ENCODE peak calls at places on chromosomes 12 and 14, in five cellular contexts. S is upper lobe of right lung; U is activated T-helper 9 cell treated with anti-CD3 and anti-CD28 coated beads, Interleukin-2, amount 50 U/mL, for 16 hours; G is OCI-LY7; L is posterior cingulate gyrus. B is an unnamed sample.

GRCh38 chr14:28831126-28831525 is 64.5 kb downstream of the FOXG1 start:
- DNase-seq in G (no peak), L (no peak), U (no peak), S (no peak), B (no peak)

GRCh38 chr12:8594072-8594471 is 18.6 kb downstream of the AICDA start:
- DNase-seq in G (no peak), L (no peak), S (no peak), U (no peak), B (no peak)

GRCh38 chr14:92546347-92547053 is 32.9 kb downstream of the RIN3 start:
- DNase-seq in L (no peak), G (no peak), U (no peak), S (no peak), B (no peak)

GRCh38 chr12:93000026-93000425 is 70.9 kb upstream of the EEA1 start:
- DNase-seq in L (no peak), U (no peak), S (no peak), G (no peak), B (no peak)

GRCh38 chr12:47507221-47507620 is 198.6 kb downstream of the RPAP3 start:
- DNase-seq in S (no peak), U (no peak), L (no peak), G (no peak), B (no peak)

GRCh38 chr14:36515105-36515593 is 4.9 kb downstream of the NKX2-1 start:
- DNase-seq in S (no peak), L (no peak), U (no peak), G (no peak), B (no peak)

GRCh38 chr14:75121559-75121958 is 5.3 kb downstream of the NEK9 start:
- DNase-seq in G (no peak), L (no peak), S (no peak), U (no peak), B (no peak)

GRCh38 chr12:106113042-106113441 is 25.7 kb downstream of the NUAK1 start:
- DNase-seq in L (no peak), S (no peak), G (no peak), U (no peak), B (no peak)

GRCh38 chr14:92686763-92687427 is 61.5 kb downstream of the LGMN start:
- DNase-seq in G (peak; percentile 43), L (peak; percentile 96), S (peak; percentile 91), U (peak; percentile 64), B (peak; percentile 45)

GRCh38 chr12:87136330-87136976 is 880.3 kb upstream of the MGAT4C start:
- DNase-seq in G (no peak), S (no peak), L (no peak), U (no peak), B (no peak)

GRCh38 chr14:96861568-96862310 is 64.6 kb downstream of the VRK1 start:
- DNase-seq in L (no peak), G (no peak), S (no peak), U (no peak), B (no peak)

GRCh38 chr12:78099806-78100205 is 269.1 kb downstream of the NAV3 start:
- DNase-seq in U (no peak), G (no peak), S (no peak), L (no peak), B (no peak)

GRCh38 chr12:15216036-15216889 is 5.0 kb downstream of the RERG start:
- DNase-seq in G (no peak), S (no peak), L (no peak), U (no peak), B (no peak)

GRCh38 chr12:48349471-48349870 is 1.2 kb downstream of the ZNF641 start:
- DNase-seq in G (peak; percentile 4), L (no peak), U (no peak), S (no peak), B (no peak)

GRCh38 chr12:53061404-53062010 is 11.6 kb downstream of the TNS2 start:
- DNase-seq in S (peak; percentile 88), G (no peak), L (peak; percentile 45), U (no peak), B (no peak)

GRCh38 chr14:23055621-23056256 is 1.6 kb downstream of the CDH24 start:
- DNase-seq in L (peak; percentile 56), U (no peak), S (no peak), G (no peak), B (no peak)

GRCh38 chr14:100199240-100199860 is 39.6 kb upstream of the YY1 start:
- DNase-seq in L (no peak), U (no peak), S (no peak), G (no peak), B (no peak)

GRCh38 chr12:46831335-46832083 is 5.7 kb upstream of the SLC38A4 start:
- DNase-seq in G (no peak), U (no peak), S (peak; percentile 65), L (peak; percentile 68), B (no peak)

GRCh38 chr12:2383276-2384028 is 330.7 kb downstream of the CACNA1C start:
- DNase-seq in U (no peak), S (no peak), L (no peak), G (no peak), B (no peak)

GRCh38 chr12:47901285-47902093 is 3.3 kb downstream of the VDR start:
- DNase-seq in L (no peak), G (no peak), U (no peak), S (no peak), B (no peak)

GRCh38 chr14:35617500-35617899 is 83.5 kb downstream of the INSM2 start:
- DNase-seq in L (no peak), U (no peak), S (no peak), G (no peak), B (no peak)

GRCh38 chr12:91272456-91273063 is 89.9 kb upstream of the DCN start:
- DNase-seq in L (peak; percentile 64), S (no peak), U (no peak), G (no peak), B (no peak)

GRCh38 chr14:55188686-55189295 is 2.6 kb downstream of the DLGAP5 start:
- DNase-seq in L (no peak), S (no peak), G (no peak), U (no peak), B (no peak)

GRCh38 chr14:44960646-44961045 is 1.1 kb downstream of the KLHL28 start:
- DNase-seq in L (no peak), G (no peak), S (no peak), U (no peak), B (no peak)

GRCh38 chr14:54169254-54169924 is 212.8 kb upstream of the BMP4 start:
- DNase-seq in U (no peak), L (no peak), G (no peak), S (no peak), B (no peak)

GRCh38 chr14:30610719-30611388 is 11.3 kb upstream of the SCFD1 start:
- DNase-seq in L (no peak), S (no peak), U (no peak), G (peak; percentile 18), B (peak; percentile 5)

GRCh38 chr12:94571556-94571955 is 78.8 kb downstream of the TMCC3 start:
- DNase-seq in S (no peak), L (no peak), G (no peak), U (no peak), B (no peak)

GRCh38 chr12:13273850-13274249 is 77.3 kb downstream of the EMP1 start:
- DNase-seq in G (no peak), U (no peak), L (peak; percentile 74), S (no peak), B (no peak)

GRCh38 chr14:101495827-101496778 is 65.2 kb upstream of the DIO3 start:
- DNase-seq in G (no peak), L (no peak), U (no peak), S (peak; percentile 43), B (no peak)

GRCh38 chr12:123384318-123384993 is 524 bp downstream of the KMT5A start:
- DNase-seq in L (peak; percentile 69), G (peak; percentile 19), U (peak; percentile 7), S (no peak), B (no peak)

GRCh38 chr14:33679461-33680225 is 271.2 kb downstream of the EGLN3 start:
- DNase-seq in G (no peak), S (no peak), U (no peak), L (no peak), B (no peak)